ENCODE peak calls at places on chromosome 5, in six cellular contexts. One of them, this sample, is unnamed.

GRCh38 chr5:128409401-128409800 is 128.6 kb downstream of the FBN2 start:
- DNase-seq in breast epithelium: no peak
- DNase-seq in brain microvascular endothelial cell: no peak
- DNase-seq in CD4-positive, alpha-beta T cell: no peak
- DNase-seq in aorta: no peak
- DNase-seq in naive thymus-derived CD4-positive, alpha-beta T cell: no peak
- DNase-seq in this sample: no peak

GRCh38 chr5:126579716-126580115 is 15.3 kb downstream of the ALDH7A1 start:
- DNase-seq in breast epithelium: no peak
- DNase-seq in brain microvascular endothelial cell: no peak
- DNase-seq in CD4-positive, alpha-beta T cell: no peak
- DNase-seq in aorta: no peak
- DNase-seq in naive thymus-derived CD4-positive, alpha-beta T cell: no peak
- DNase-seq in this sample: no peak

GRCh38 chr5:148805323-148806290 is 20.8 kb upstream of the ADRB2 start:
- DNase-seq in breast epithelium: no peak
- DNase-seq in brain microvascular endothelial cell: no peak
- DNase-seq in CD4-positive, alpha-beta T cell: no peak
- DNase-seq in aorta: peak; percentile 61
- DNase-seq in naive thymus-derived CD4-positive, alpha-beta T cell: peak; percentile 39
- DNase-seq in this sample: peak; percentile 12

GRCh38 chr5:142420521-142420920 is 95.7 kb upstream of the SPRY4 start:
- DNase-seq in breast epithelium: no peak
- DNase-seq in brain microvascular endothelial cell: no peak
- DNase-seq in CD4-positive, alpha-beta T cell: no peak
- DNase-seq in aorta: no peak
- DNase-seq in naive thymus-derived CD4-positive, alpha-beta T cell: no peak
- DNase-seq in this sample: no peak

GRCh38 chr5:180555168-180555921 is 36.0 kb downstream of the SCGB3A1 start:
- DNase-seq in breast epithelium: no peak
- DNase-seq in brain microvascular endothelial cell: peak; percentile 7
- DNase-seq in CD4-positive, alpha-beta T cell: no peak
- DNase-seq in aorta: no peak
- DNase-seq in naive thymus-derived CD4-positive, alpha-beta T cell: no peak
- DNase-seq in this sample: no peak

GRCh38 chr5:69444127-69444754 is 29.3 kb downstream of the MARVELD2 start:
- DNase-seq in breast epithelium: no peak
- DNase-seq in brain microvascular endothelial cell: no peak
- DNase-seq in CD4-positive, alpha-beta T cell: no peak
- DNase-seq in aorta: no peak
- DNase-seq in naive thymus-derived CD4-positive, alpha-beta T cell: no peak
- DNase-seq in this sample: no peak

GRCh38 chr5:59724482-59725392 is 168.8 kb downstream of the PDE4D start:
- DNase-seq in breast epithelium: no peak
- DNase-seq in brain microvascular endothelial cell: peak; percentile 34
- DNase-seq in CD4-positive, alpha-beta T cell: no peak
- DNase-seq in aorta: no peak
- DNase-seq in naive thymus-derived CD4-positive, alpha-beta T cell: peak; percentile 27
- DNase-seq in this sample: no peak

GRCh38 chr5:66207800-66208561 is 63.9 kb downstream of the SREK1 start:
- DNase-seq in breast epithelium: no peak
- DNase-seq in brain microvascular endothelial cell: no peak
- DNase-seq in CD4-positive, alpha-beta T cell: no peak
- DNase-seq in aorta: no peak
- DNase-seq in naive thymus-derived CD4-positive, alpha-beta T cell: no peak
- DNase-seq in this sample: no peak

GRCh38 chr5:57215629-57216195 is 41.9 kb downstream of the GPBP1 start:
- DNase-seq in breast epithelium: no peak
- DNase-seq in brain microvascular endothelial cell: no peak
- DNase-seq in CD4-positive, alpha-beta T cell: no peak
- DNase-seq in aorta: no peak
- DNase-seq in naive thymus-derived CD4-positive, alpha-beta T cell: no peak
- DNase-seq in this sample: no peak

GRCh38 chr5:138930371-138931097 is 55.4 kb upstream of the LRRTM2 start:
- DNase-seq in breast epithelium: peak; percentile 65
- DNase-seq in brain microvascular endothelial cell: no peak
- DNase-seq in CD4-positive, alpha-beta T cell: no peak
- DNase-seq in aorta: no peak
- DNase-seq in naive thymus-derived CD4-positive, alpha-beta T cell: no peak
- DNase-seq in this sample: no peak
- H3K27ac ChIP-seq in breast epithelium: peak overlapping the region; percentile 28
- H3K27ac ChIP-seq in brain microvascular endothelial cell: no peak overlapping the region
- H3K27ac ChIP-seq in CD4-positive, alpha-beta T cell: no peak overlapping the region
- H3K27ac ChIP-seq in aorta: no peak overlapping the region
- H3K27ac ChIP-seq in naive thymus-derived CD4-positive, alpha-beta T cell: no peak overlapping the region
- H3K27ac ChIP-seq in this sample: peak overlapping the region; percentile 7

DNA sequence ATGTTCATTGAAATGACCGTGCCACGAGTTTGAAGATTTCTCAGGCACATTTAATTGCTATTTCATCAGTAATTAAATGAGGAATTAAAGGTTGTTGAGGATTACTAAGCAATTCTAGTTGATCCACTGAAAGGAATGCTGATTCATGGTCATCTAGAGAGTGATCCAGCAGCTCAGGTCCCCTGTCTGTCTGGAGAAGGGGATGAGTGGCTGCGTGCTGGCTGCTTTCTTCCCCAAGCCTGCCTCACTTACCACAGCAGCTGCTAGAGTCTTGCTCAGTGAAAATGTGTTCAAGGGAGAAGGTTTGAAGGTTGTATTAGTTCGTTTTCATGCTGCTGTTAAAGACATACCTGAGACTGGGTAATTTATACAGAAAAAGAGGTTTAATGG is 7.8 kb upstream of the TGFBI start:
- DNase-seq in breast epithelium: no peak
- DNase-seq in brain microvascular endothelial cell: peak; percentile 63
- DNase-seq in CD4-positive, alpha-beta T cell: no peak
- DNase-seq in aorta: no peak
- DNase-seq in naive thymus-derived CD4-positive, alpha-beta T cell: no peak
- DNase-seq in this sample: no peak
- H3K27ac ChIP-seq in breast epithelium: peak overlapping the region; percentile 59
- H3K27ac ChIP-seq in brain microvascular endothelial cell: peak overlapping the region; percentile 98
- H3K27ac ChIP-seq in CD4-positive, alpha-beta T cell: no peak overlapping the region
- H3K27ac ChIP-seq in aorta: no peak overlapping the region
- H3K27ac ChIP-seq in naive thymus-derived CD4-positive, alpha-beta T cell: no peak overlapping the region
- H3K27ac ChIP-seq in this sample: no peak overlapping the region

GRCh38 chr5:121963409-121963808 is 1.6 kb downstream of the SRFBP1 start:
- DNase-seq in breast epithelium: no peak
- DNase-seq in brain microvascular endothelial cell: no peak
- DNase-seq in CD4-positive, alpha-beta T cell: no peak
- DNase-seq in aorta: no peak
- DNase-seq in naive thymus-derived CD4-positive, alpha-beta T cell: no peak
- DNase-seq in this sample: no peak
- H3K27ac ChIP-seq in breast epithelium: no peak overlapping the region
- H3K27ac ChIP-seq in brain microvascular endothelial cell: no peak overlapping the region
- H3K27ac ChIP-seq in CD4-positive, alpha-beta T cell: no peak overlapping the region
- H3K27ac ChIP-seq in aorta: no peak overlapping the region
- H3K27ac ChIP-seq in naive thymus-derived CD4-positive, alpha-beta T cell: no peak overlapping the region
- H3K27ac ChIP-seq in this sample: no peak overlapping the region

GRCh38 chr5:95778713-95779426 is 43.7 kb downstream of the GLRX start:
- DNase-seq in breast epithelium: no peak
- DNase-seq in brain microvascular endothelial cell: no peak
- DNase-seq in CD4-positive, alpha-beta T cell: no peak
- DNase-seq in aorta: no peak
- DNase-seq in naive thymus-derived CD4-positive, alpha-beta T cell: no peak
- DNase-seq in this sample: no peak

GRCh38 chr5:95779611-95780010 is 42.9 kb downstream of the GLRX start:
- DNase-seq in breast epithelium: no peak
- DNase-seq in brain microvascular endothelial cell: peak; percentile 36
- DNase-seq in CD4-positive, alpha-beta T cell: no peak
- DNase-seq in aorta: no peak
- DNase-seq in naive thymus-derived CD4-positive, alpha-beta T cell: no peak
- DNase-seq in this sample: no peak

GRCh38 chr5:95780597-95780996 is 41.9 kb downstream of the GLRX start:
- DNase-seq in breast epithelium: no peak
- DNase-seq in brain microvascular endothelial cell: no peak
- DNase-seq in CD4-positive, alpha-beta T cell: no peak
- DNase-seq in aorta: no peak
- DNase-seq in naive thymus-derived CD4-positive, alpha-beta T cell: no peak
- DNase-seq in this sample: no peak

GRCh38 chr5:95782166-95782565 is 40.4 kb downstream of the GLRX start:
- DNase-seq in breast epithelium: no peak
- DNase-seq in brain microvascular endothelial cell: no peak
- DNase-seq in CD4-positive, alpha-beta T cell: no peak
- DNase-seq in aorta: no peak
- DNase-seq in naive thymus-derived CD4-positive, alpha-beta T cell: no peak
- DNase-seq in this sample: no peak

GRCh38 chr5:95781101-95781583 is 41.4 kb downstream of the GLRX start:
- DNase-seq in breast epithelium: peak; percentile 64
- DNase-seq in brain microvascular endothelial cell: peak; percentile 78
- DNase-seq in CD4-positive, alpha-beta T cell: peak; percentile 60
- DNase-seq in aorta: peak; percentile 88
- DNase-seq in naive thymus-derived CD4-positive, alpha-beta T cell: peak; percentile 52
- DNase-seq in this sample: peak; percentile 67
- H3K27ac ChIP-seq in breast epithelium: peak overlapping the region; percentile 32
- H3K27ac ChIP-seq in brain microvascular endothelial cell: no peak overlapping the region
- H3K27ac ChIP-seq in CD4-positive, alpha-beta T cell: no peak overlapping the region
- H3K27ac ChIP-seq in aorta: no peak overlapping the region
- H3K27ac ChIP-seq in naive thymus-derived CD4-positive, alpha-beta T cell: peak overlapping the region; percentile 39
- H3K27ac ChIP-seq in this sample: peak overlapping the region; percentile 61

GRCh38 chr5:34474573-34475021 is 181.5 kb upstream of the RAI14 start:
- DNase-seq in breast epithelium: no peak
- DNase-seq in brain microvascular endothelial cell: peak; percentile 44
- DNase-seq in CD4-positive, alpha-beta T cell: no peak
- DNase-seq in aorta: no peak
- DNase-seq in naive thymus-derived CD4-positive, alpha-beta T cell: no peak
- DNase-seq in this sample: no peak
- H3K27ac ChIP-seq in breast epithelium: no peak overlapping the region
- H3K27ac ChIP-seq in brain microvascular endothelial cell: no peak overlapping the region
- H3K27ac ChIP-seq in CD4-positive, alpha-beta T cell: no peak overlapping the region
- H3K27ac ChIP-seq in aorta: no peak overlapping the region
- H3K27ac ChIP-seq in naive thymus-derived CD4-positive, alpha-beta T cell: no peak overlapping the region
- H3K27ac ChIP-seq in this sample: no peak overlapping the region

GRCh38 chr5:156699147-156699546 is 150.9 kb upstream of the PPP1R2B start:
- DNase-seq in breast epithelium: no peak
- DNase-seq in brain microvascular endothelial cell: no peak
- DNase-seq in CD4-positive, alpha-beta T cell: no peak
- DNase-seq in aorta: no peak
- DNase-seq in naive thymus-derived CD4-positive, alpha-beta T cell: no peak
- DNase-seq in this sample: no peak
- H3K27ac ChIP-seq in breast epithelium: no peak overlapping the region
- H3K27ac ChIP-seq in brain microvascular endothelial cell: no peak overlapping the region
- H3K27ac ChIP-seq in CD4-positive, alpha-beta T cell: no peak overlapping the region
- H3K27ac ChIP-seq in aorta: no peak overlapping the region
- H3K27ac ChIP-seq in naive thymus-derived CD4-positive, alpha-beta T cell: no peak overlapping the region
- H3K27ac ChIP-seq in this sample: no peak overlapping the region

DNA sequence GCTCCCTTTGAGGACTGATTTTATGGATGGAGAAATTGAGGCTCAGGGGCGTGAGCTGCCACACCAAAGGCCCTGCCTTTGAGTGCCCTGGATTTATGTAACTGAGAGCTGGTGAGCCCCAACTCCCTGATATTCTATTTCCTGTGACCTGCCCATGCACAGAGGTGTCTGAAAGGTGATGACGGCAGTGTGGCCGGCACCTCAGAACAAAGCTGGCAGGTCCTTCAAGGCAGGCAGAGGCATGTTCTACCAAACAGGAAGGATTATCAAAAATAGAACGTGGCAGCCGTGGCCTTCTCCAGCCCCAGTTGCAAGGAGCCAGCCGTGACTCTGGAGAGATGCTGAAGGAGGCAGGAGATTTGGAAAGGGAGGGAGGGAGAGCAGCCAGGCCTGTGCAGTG is 36.2 kb downstream of the INSYN2B start:
- DNase-seq in breast epithelium: peak; percentile 53
- DNase-seq in brain microvascular endothelial cell: no peak
- DNase-seq in CD4-positive, alpha-beta T cell: no peak
- DNase-seq in aorta: no peak
- DNase-seq in naive thymus-derived CD4-positive, alpha-beta T cell: no peak
- DNase-seq in this sample: no peak
- H3K27ac ChIP-seq in breast epithelium: peak overlapping the region; percentile 94
- H3K27ac ChIP-seq in brain microvascular endothelial cell: no peak overlapping the region
- H3K27ac ChIP-seq in CD4-positive, alpha-beta T cell: no peak overlapping the region
- H3K27ac ChIP-seq in aorta: no peak overlapping the region
- H3K27ac ChIP-seq in naive thymus-derived CD4-positive, alpha-beta T cell: no peak overlapping the region
- H3K27ac ChIP-seq in this sample: no peak overlapping the region

DNA sequence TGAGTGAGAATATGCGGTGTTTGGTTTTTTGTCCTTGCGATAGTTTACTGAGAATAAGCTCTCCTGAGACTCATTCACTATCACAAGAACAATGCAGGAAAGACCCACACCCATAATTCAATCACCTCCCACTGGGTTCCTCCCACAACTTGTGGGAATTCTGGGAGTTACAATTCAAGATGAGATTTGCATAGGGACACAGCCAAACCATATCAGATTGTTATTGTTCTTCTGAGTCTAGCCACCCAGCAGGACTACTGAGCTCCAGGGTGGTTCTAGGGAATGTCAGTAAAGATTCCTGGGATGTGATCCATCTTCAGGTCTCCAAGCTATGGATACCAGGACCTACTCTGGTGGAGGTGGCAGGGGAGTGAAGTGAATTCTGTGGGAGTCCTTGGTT is 2075.1 kb upstream of the CDH9 start:
- DNase-seq in breast epithelium: no peak
- DNase-seq in brain microvascular endothelial cell: no peak
- DNase-seq in CD4-positive, alpha-beta T cell: no peak
- DNase-seq in aorta: no peak
- DNase-seq in naive thymus-derived CD4-positive, alpha-beta T cell: no peak
- DNase-seq in this sample: no peak
- H3K27ac ChIP-seq in breast epithelium: no peak overlapping the region
- H3K27ac ChIP-seq in brain microvascular endothelial cell: no peak overlapping the region
- H3K27ac ChIP-seq in CD4-positive, alpha-beta T cell: no peak overlapping the region
- H3K27ac ChIP-seq in aorta: no peak overlapping the region
- H3K27ac ChIP-seq in naive thymus-derived CD4-positive, alpha-beta T cell: no peak overlapping the region
- H3K27ac ChIP-seq in this sample: no peak overlapping the region

GRCh38 chr5:178241259-178241658 is 8.7 kb upstream of the PHYKPL start:
- DNase-seq in breast epithelium: no peak
- DNase-seq in brain microvascular endothelial cell: no peak
- DNase-seq in CD4-positive, alpha-beta T cell: no peak
- DNase-seq in aorta: peak; percentile 79
- DNase-seq in naive thymus-derived CD4-positive, alpha-beta T cell: no peak
- DNase-seq in this sample: peak; percentile 39
- H3K27ac ChIP-seq in breast epithelium: peak overlapping the region; percentile 89
- H3K27ac ChIP-seq in brain microvascular endothelial cell: no peak overlapping the region
- H3K27ac ChIP-seq in CD4-positive, alpha-beta T cell: no peak overlapping the region
- H3K27ac ChIP-seq in aorta: no peak overlapping the region
- H3K27ac ChIP-seq in naive thymus-derived CD4-positive, alpha-beta T cell: peak overlapping the region; percentile 32
- H3K27ac ChIP-seq in this sample: peak overlapping the region; percentile 59

DNA sequence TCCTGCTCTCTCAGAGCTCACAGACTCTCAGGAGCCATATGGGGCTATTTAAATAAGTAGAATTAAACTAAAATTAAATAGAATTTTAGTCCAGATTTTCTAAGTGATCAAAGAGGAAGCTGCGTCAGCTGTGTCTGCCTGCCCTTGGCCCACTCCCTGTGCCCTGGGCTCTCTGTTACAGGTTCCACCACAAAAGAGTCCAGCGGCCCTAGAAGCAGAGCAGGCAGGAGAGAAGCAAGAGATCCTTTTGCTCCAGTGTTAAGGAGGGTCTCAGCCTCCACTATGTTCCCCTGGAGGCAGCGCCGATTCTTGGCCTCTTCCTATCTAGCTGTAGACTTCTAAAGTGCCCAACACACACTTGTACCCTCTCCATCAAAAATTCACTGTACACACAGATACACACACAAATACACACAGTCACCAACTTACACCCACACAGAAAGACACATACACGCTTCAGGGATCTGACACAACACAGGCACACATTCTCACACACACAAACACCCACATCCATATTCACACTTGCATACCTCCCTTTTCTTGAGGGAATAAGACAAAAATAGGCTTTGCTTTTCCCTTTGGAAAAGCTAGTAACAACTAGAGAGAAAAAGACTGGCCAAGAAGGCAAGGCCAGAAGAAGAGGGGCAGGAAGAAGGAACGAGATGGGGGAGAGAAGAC is 5.5 kb upstream of the TNIP1 start:
- DNase-seq in breast epithelium: no peak
- DNase-seq in brain microvascular endothelial cell: no peak
- DNase-seq in CD4-positive, alpha-beta T cell: no peak
- DNase-seq in aorta: no peak
- DNase-seq in naive thymus-derived CD4-positive, alpha-beta T cell: no peak
- DNase-seq in this sample: no peak
- H3K27ac ChIP-seq in breast epithelium: peak overlapping the region; percentile 90
- H3K27ac ChIP-seq in brain microvascular endothelial cell: no peak overlapping the region
- H3K27ac ChIP-seq in CD4-positive, alpha-beta T cell: no peak overlapping the region
- H3K27ac ChIP-seq in aorta: no peak overlapping the region
- H3K27ac ChIP-seq in naive thymus-derived CD4-positive, alpha-beta T cell: no peak overlapping the region
- H3K27ac ChIP-seq in this sample: no peak overlapping the region